ENCODE peak calls at places on chromosomes 16 and 17, in four cellular contexts. One of them, this sample, is unnamed.

GRCh38 chr17:67431210-67432015 is 54.3 kb downstream of the PITPNC1 start:
- DNase-seq in cardiac fibroblast: peak
- DNase-seq in esophagus squamous epithelium: no peak
- DNase-seq in thyroid gland: no peak
- DNase-seq in this sample: peak

GRCh38 chr16:69328854-69329316 is 1.5 kb downstream of the PDF start:
- DNase-seq in cardiac fibroblast: no peak
- DNase-seq in esophagus squamous epithelium: no peak
- DNase-seq in thyroid gland: no peak
- DNase-seq in this sample: no peak

GRCh38 chr17:56761387-56761786 is 72.3 kb downstream of the C17orf67 start:
- DNase-seq in thyroid gland: no peak
- DNase-seq in esophagus squamous epithelium: no peak
- DNase-seq in cardiac fibroblast: no peak
- DNase-seq in this sample: no peak

GRCh38 chr17:35127751-35128514 is 6.5 kb downstream of the FNDC8 start:
- DNase-seq in cardiac fibroblast: peak
- DNase-seq in esophagus squamous epithelium: no peak
- DNase-seq in thyroid gland: no peak
- DNase-seq in this sample: no peak

GRCh38 chr16:27177031-27177774 is 26.1 kb upstream of the KDM8 start:
- DNase-seq in thyroid gland: no peak
- DNase-seq in cardiac fibroblast: peak
- DNase-seq in esophagus squamous epithelium: no peak
- DNase-seq in this sample: no peak

GRCh38 chr17:66915204-66915611 is 49.3 kb upstream of the CACNG4 start:
- DNase-seq in cardiac fibroblast: peak
- DNase-seq in esophagus squamous epithelium: no peak
- DNase-seq in thyroid gland: no peak
- DNase-seq in this sample: no peak

GRCh38 chr17:77854759-77855745 is 103.5 kb upstream of the TNRC6C start:
- DNase-seq in esophagus squamous epithelium: no peak
- DNase-seq in thyroid gland: no peak
- DNase-seq in cardiac fibroblast: no peak
- DNase-seq in this sample: no peak

GRCh38 chr17:82956726-82957468 is 117.1 kb upstream of the ZNF750 start:
- DNase-seq in cardiac fibroblast: no peak
- DNase-seq in esophagus squamous epithelium: no peak
- DNase-seq in thyroid gland: no peak
- DNase-seq in this sample: no peak

GRCh38 chr17:21375162-21375560 is 996 bp upstream of the KCNJ12 start:
- DNase-seq in thyroid gland: no peak
- DNase-seq in cardiac fibroblast: no peak
- DNase-seq in esophagus squamous epithelium: no peak
- DNase-seq in this sample: no peak

GRCh38 chr16:25859645-25860044 is 167.9 kb downstream of the HS3ST4 start:
- DNase-seq in thyroid gland: no peak
- DNase-seq in esophagus squamous epithelium: no peak
- DNase-seq in cardiac fibroblast: no peak
- DNase-seq in this sample: no peak

GRCh38 chr16:73610160-73610559 is 562.2 kb upstream of the ZFHX3 start:
- DNase-seq in thyroid gland: no peak
- DNase-seq in esophagus squamous epithelium: no peak
- DNase-seq in cardiac fibroblast: no peak
- DNase-seq in this sample: no peak

GRCh38 chr17:83203073-83203471 is 123.7 kb downstream of the METRNL start:
- DNase-seq in thyroid gland: peak
- DNase-seq in cardiac fibroblast: peak
- DNase-seq in esophagus squamous epithelium: no peak
- DNase-seq in this sample: no peak

GRCh38 chr17:76521262-76521661 is 16.2 kb downstream of the CYGB start:
- DNase-seq in cardiac fibroblast: no peak
- DNase-seq in esophagus squamous epithelium: no peak
- DNase-seq in thyroid gland: no peak
- DNase-seq in this sample: no peak

GRCh38 chr16:48047755-48048154 is 108.0 kb downstream of the ABCC12 start:
- DNase-seq in thyroid gland: no peak
- DNase-seq in cardiac fibroblast: no peak
- DNase-seq in esophagus squamous epithelium: no peak
- DNase-seq in this sample: no peak

GRCh38 chr17:35726609-35727460 is 4.6 kb upstream of the RASL10B start:
- DNase-seq in esophagus squamous epithelium: no peak
- DNase-seq in cardiac fibroblast: peak
- DNase-seq in thyroid gland: peak
- DNase-seq in this sample: no peak

GRCh38 chr16:3032624-3033023 is 4.1 kb downstream of the BICDL2 start:
- DNase-seq in thyroid gland: no peak
- DNase-seq in cardiac fibroblast: no peak
- DNase-seq in esophagus squamous epithelium: no peak
- DNase-seq in this sample: peak

GRCh38 chr17:40188694-40189093 is 11.4 kb downstream of the RAPGEFL1 start:
- DNase-seq in esophagus squamous epithelium: no peak
- DNase-seq in thyroid gland: no peak
- DNase-seq in cardiac fibroblast: no peak
- DNase-seq in this sample: no peak

GRCh38 chr17:40187238-40187637 is 10.0 kb downstream of the RAPGEFL1 start:
- DNase-seq in esophagus squamous epithelium: no peak
- DNase-seq in cardiac fibroblast: no peak
- DNase-seq in thyroid gland: no peak
- DNase-seq in this sample: no peak

GRCh38 chr17:40191237-40192208 is 14.3 kb downstream of the RAPGEFL1 start:
- DNase-seq in esophagus squamous epithelium: peak
- DNase-seq in thyroid gland: peak
- DNase-seq in cardiac fibroblast: peak
- DNase-seq in this sample: peak

GRCh38 chr17:40192961-40193360 is 15.7 kb downstream of the RAPGEFL1 start:
- DNase-seq in cardiac fibroblast: no peak
- DNase-seq in thyroid gland: no peak
- DNase-seq in esophagus squamous epithelium: no peak
- DNase-seq in this sample: peak

GRCh38 chr17:40190197-40191021 is 13.1 kb downstream of the RAPGEFL1 start:
- DNase-seq in thyroid gland: no peak
- DNase-seq in cardiac fibroblast: no peak
- DNase-seq in esophagus squamous epithelium: no peak
- DNase-seq in this sample: peak
- TF ChIP-seq CTCF in thyroid gland: no peak
- TF ChIP-seq CTCF in cardiac fibroblast: peak
- TF ChIP-seq CTCF in esophagus squamous epithelium: peak
- TF ChIP-seq CTCF in this sample: no peak

GRCh38 chr17:45221081-45221996 is at the start of gene FMNL1:
- DNase-seq in cardiac fibroblast: no peak
- DNase-seq in thyroid gland: peak
- DNase-seq in esophagus squamous epithelium: no peak
- DNase-seq in this sample: peak
- TF ChIP-seq CTCF in cardiac fibroblast: no peak
- TF ChIP-seq CTCF in thyroid gland: no peak
- TF ChIP-seq CTCF in esophagus squamous epithelium: no peak
- TF ChIP-seq CTCF in this sample: no peak

DNA sequence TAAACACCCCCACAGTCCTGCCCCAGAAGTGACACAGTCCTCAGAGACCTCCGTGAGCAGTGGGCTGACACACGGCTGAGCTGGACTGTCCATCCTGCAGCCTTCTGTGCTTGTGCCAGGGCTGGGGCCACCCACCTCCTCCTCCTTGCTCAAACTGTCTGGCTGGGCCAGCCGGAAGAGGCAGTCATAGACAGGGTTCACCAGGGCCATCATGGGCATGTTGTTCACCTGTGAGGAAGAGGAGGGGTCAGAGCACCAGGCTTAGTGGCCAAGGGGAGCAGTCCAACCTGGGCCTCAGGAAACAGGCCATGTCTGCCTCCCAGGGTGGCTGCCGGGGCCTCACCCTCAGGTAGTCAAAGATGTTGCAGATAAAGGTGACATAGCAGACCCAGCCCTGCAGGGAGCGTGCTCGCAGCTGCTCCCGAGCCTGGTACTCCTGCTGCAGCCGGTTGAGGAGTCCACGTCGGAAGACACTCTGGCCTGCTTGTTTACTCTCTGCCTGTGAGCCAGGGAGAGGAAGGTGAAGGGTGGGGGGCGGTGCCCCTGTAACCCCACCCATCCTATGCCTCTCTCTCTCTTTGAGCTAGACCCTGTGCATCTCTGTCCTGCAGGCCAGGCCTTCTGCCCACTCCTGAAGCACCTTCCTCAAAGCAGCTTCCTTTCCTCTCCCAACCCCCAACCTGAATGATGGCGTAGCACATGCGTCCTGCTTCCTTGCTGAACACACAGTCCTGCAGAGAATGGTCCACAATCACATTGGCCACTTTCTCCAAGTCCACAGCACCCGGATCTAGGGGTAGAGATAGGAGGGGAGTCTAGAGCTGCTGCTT is 3.4 kb downstream of the MIF4GD start:
- DNase-seq in thyroid gland: no peak
- DNase-seq in cardiac fibroblast: no peak
- DNase-seq in esophagus squamous epithelium: no peak
- DNase-seq in this sample: no peak
- TF ChIP-seq CTCF in thyroid gland: no peak
- TF ChIP-seq CTCF in cardiac fibroblast: no peak
- TF ChIP-seq CTCF in esophagus squamous epithelium: peak
- TF ChIP-seq CTCF in this sample: no peak

GRCh38 chr17:69061901-69062556 is 1.3 kb upstream of the ABCA9 start:
- DNase-seq in esophagus squamous epithelium: no peak
- DNase-seq in cardiac fibroblast: no peak
- DNase-seq in thyroid gland: no peak
- DNase-seq in this sample: no peak

GRCh38 chr17:69064476-69064875 is 3.7 kb upstream of the ABCA9 start:
- DNase-seq in cardiac fibroblast: no peak
- DNase-seq in esophagus squamous epithelium: no peak
- DNase-seq in thyroid gland: no peak
- DNase-seq in this sample: no peak

GRCh38 chr17:69065113-69065512 is 4.4 kb upstream of the ABCA9 start:
- DNase-seq in thyroid gland: no peak
- DNase-seq in esophagus squamous epithelium: no peak
- DNase-seq in cardiac fibroblast: no peak
- DNase-seq in this sample: no peak

GRCh38 chr17:69060835-69061234 is at the start of gene ABCA9:
- DNase-seq in esophagus squamous epithelium: no peak
- DNase-seq in cardiac fibroblast: peak
- DNase-seq in thyroid gland: no peak
- DNase-seq in this sample: no peak

DNA sequence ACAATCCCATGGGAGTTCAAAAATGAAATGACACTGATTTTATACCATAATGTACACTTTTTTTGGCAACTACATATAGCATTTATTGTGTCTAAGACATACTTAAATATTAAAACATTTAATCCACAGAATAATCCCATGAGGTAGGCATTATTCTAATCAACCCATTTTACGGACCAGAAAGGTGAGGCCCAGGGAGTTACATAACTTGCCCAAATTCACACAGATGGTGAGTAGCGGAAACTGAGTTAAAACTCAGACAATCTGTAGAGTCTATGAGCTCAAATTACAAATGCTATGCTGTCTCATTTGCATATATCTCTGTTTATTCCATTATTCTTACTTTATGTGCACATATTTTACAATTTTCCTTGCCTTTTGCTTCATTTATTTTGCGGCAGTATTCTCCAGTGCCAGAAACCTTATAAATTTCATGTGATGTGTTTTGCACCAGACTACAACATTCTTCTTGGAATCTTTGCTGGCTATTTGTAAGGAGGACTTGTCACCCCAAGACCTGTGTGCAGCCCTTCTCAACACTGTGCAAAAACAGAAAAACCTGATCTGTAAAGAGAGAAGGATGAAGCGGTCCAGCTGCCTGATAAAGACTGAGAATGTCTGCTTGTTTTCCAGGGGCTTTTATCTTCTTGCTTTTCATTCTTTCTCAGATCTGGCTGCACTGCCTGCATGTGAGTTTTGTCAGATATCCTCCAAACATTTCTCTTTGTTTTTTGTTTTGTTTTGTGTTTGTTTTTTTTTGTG is 2.3 kb upstream of the ABCA9 start:
- DNase-seq in cardiac fibroblast: peak
- DNase-seq in esophagus squamous epithelium: no peak
- DNase-seq in thyroid gland: no peak
- DNase-seq in this sample: no peak
- TF ChIP-seq CTCF in cardiac fibroblast: no peak
- TF ChIP-seq CTCF in esophagus squamous epithelium: no peak
- TF ChIP-seq CTCF in thyroid gland: no peak
- TF ChIP-seq CTCF in this sample: no peak

DNA sequence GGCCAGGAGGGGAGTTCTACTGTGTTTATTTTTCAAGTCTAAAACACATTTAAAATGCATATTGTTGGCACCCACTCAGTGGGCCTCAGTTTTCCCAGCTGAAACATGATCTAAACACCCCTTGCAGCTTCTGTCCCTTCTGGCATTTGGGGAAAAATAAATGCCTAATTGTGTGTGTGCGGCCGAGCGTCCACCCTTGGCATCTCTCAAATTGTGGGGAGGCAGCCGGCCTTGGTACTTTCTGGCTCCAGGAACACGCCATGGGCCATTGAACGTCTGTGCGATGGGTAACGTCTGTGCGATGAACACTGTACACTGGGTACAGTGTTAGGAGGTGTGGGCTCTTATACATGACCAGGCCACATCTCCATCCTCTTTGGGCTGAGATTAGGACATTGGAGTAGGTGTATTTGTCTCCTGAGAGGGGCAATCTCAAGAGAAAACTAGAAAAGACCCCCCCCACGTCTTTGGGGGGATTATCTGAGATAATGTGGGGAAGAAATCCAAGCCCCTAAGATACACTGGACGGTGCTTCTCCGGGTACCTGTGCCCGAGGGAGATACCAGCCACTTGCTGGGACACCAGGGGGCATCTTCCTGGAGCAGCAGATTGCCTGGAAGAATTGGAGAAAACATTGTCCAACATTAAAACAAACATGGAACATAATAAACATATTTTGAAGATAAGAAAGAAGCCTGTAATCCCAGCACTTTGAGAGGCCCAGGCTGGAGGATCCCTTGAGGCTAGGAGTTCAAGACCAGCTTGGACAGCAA is 54.9 kb downstream of the RAB11FIP4 start:
- DNase-seq in esophagus squamous epithelium: no peak
- DNase-seq in cardiac fibroblast: no peak
- DNase-seq in thyroid gland: peak
- DNase-seq in this sample: no peak
- TF ChIP-seq CTCF in esophagus squamous epithelium: peak
- TF ChIP-seq CTCF in cardiac fibroblast: peak
- TF ChIP-seq CTCF in thyroid gland: no peak
- TF ChIP-seq CTCF in this sample: no peak

GRCh38 chr16:51813609-51814008 is 662.5 kb upstream of the SALL1 start:
- DNase-seq in esophagus squamous epithelium: no peak
- DNase-seq in cardiac fibroblast: no peak
- DNase-seq in thyroid gland: no peak
- DNase-seq in this sample: no peak
- TF ChIP-seq CTCF in esophagus squamous epithelium: no peak
- TF ChIP-seq CTCF in cardiac fibroblast: no peak
- TF ChIP-seq CTCF in thyroid gland: no peak
- TF ChIP-seq CTCF in this sample: no peak